ENCODE peak calls at places on chromosomes 12 and 14, in ten cellular contexts. One of them, this sample, is unnamed.

GRCh38 chr14:68530443-68530842 is 262.4 kb downstream of the ZFP36L1 start:
- DNase-seq in ovary: no peak
- DNase-seq in cardiac fibroblast: no peak
- DNase-seq in lower lobe of right lung: no peak
- DNase-seq in keratinocyte: no peak
- DNase-seq in adrenal gland: no peak
- DNase-seq in kidney epithelial cell: no peak
- DNase-seq in GM23338: no peak
- DNase-seq in lung: no peak
- DNase-seq in transverse colon: no peak
- DNase-seq in this sample: no peak

GRCh38 chr12:124278389-124279101 is 16.3 kb upstream of the RFLNA start:
- DNase-seq in kidney epithelial cell: no peak
- DNase-seq in ovary: no peak
- DNase-seq in lower lobe of right lung: no peak
- DNase-seq in adrenal gland: no peak
- DNase-seq in transverse colon: no peak
- DNase-seq in lung: no peak
- DNase-seq in cardiac fibroblast: no peak
- DNase-seq in GM23338: no peak
- DNase-seq in keratinocyte: no peak
- DNase-seq in this sample: no peak

GRCh38 chr12:49627752-49628360 is 4.5 kb downstream of the PRPF40B start:
- DNase-seq in lower lobe of right lung: no peak
- DNase-seq in ovary: no peak
- DNase-seq in adrenal gland: no peak
- DNase-seq in GM23338: no peak
- DNase-seq in cardiac fibroblast: peak
- DNase-seq in lung: no peak
- DNase-seq in transverse colon: no peak
- DNase-seq in keratinocyte: no peak
- DNase-seq in kidney epithelial cell: no peak
- DNase-seq in this sample: no peak

GRCh38 chr14:81669308-81669707 is 135.7 kb upstream of the SEL1L start:
- DNase-seq in cardiac fibroblast: no peak
- DNase-seq in GM23338: no peak
- DNase-seq in lower lobe of right lung: no peak
- DNase-seq in transverse colon: no peak
- DNase-seq in lung: no peak
- DNase-seq in ovary: no peak
- DNase-seq in adrenal gland: no peak
- DNase-seq in kidney epithelial cell: no peak
- DNase-seq in keratinocyte: no peak
- DNase-seq in this sample: no peak

GRCh38 chr12:29565727-29566126 is 68.2 kb upstream of the OVCH1 start:
- DNase-seq in keratinocyte: no peak
- DNase-seq in lower lobe of right lung: no peak
- DNase-seq in kidney epithelial cell: no peak
- DNase-seq in cardiac fibroblast: no peak
- DNase-seq in GM23338: no peak
- DNase-seq in adrenal gland: no peak
- DNase-seq in ovary: no peak
- DNase-seq in lung: no peak
- DNase-seq in transverse colon: no peak
- DNase-seq in this sample: no peak

GRCh38 chr12:5582541-5582940 is 150.6 kb downstream of the NTF3 start:
- DNase-seq in lung: no peak
- DNase-seq in lower lobe of right lung: no peak
- DNase-seq in ovary: no peak
- DNase-seq in transverse colon: no peak
- DNase-seq in GM23338: no peak
- DNase-seq in adrenal gland: no peak
- DNase-seq in cardiac fibroblast: no peak
- DNase-seq in kidney epithelial cell: no peak
- DNase-seq in keratinocyte: no peak
- DNase-seq in this sample: no peak

GRCh38 chr14:69153848-69154208 is 909 bp upstream of the DCAF5 start:
- DNase-seq in GM23338: peak
- DNase-seq in transverse colon: peak
- DNase-seq in lung: peak
- DNase-seq in ovary: peak
- DNase-seq in cardiac fibroblast: peak
- DNase-seq in kidney epithelial cell: no peak
- DNase-seq in keratinocyte: no peak
- DNase-seq in adrenal gland: peak
- DNase-seq in lower lobe of right lung: no peak
- DNase-seq in this sample: no peak

GRCh38 chr12:78442454-78442801 is 422.1 kb upstream of the SYT1 start:
- DNase-seq in keratinocyte: no peak
- DNase-seq in lung: no peak
- DNase-seq in GM23338: no peak
- DNase-seq in cardiac fibroblast: peak
- DNase-seq in transverse colon: no peak
- DNase-seq in adrenal gland: no peak
- DNase-seq in lower lobe of right lung: no peak
- DNase-seq in kidney epithelial cell: no peak
- DNase-seq in ovary: no peak
- DNase-seq in this sample: no peak

GRCh38 chr14:90510208-90510607 is 113.4 kb downstream of the CALM1 start:
- DNase-seq in keratinocyte: no peak
- DNase-seq in ovary: no peak
- DNase-seq in lung: peak
- DNase-seq in kidney epithelial cell: no peak
- DNase-seq in transverse colon: peak
- DNase-seq in GM23338: peak
- DNase-seq in cardiac fibroblast: no peak
- DNase-seq in lower lobe of right lung: peak
- DNase-seq in adrenal gland: no peak
- DNase-seq in this sample: no peak

GRCh38 chr12:48078901-48079300 is 27.0 kb downstream of the SENP1 start:
- DNase-seq in ovary: no peak
- DNase-seq in cardiac fibroblast: peak
- DNase-seq in keratinocyte: no peak
- DNase-seq in kidney epithelial cell: no peak
- DNase-seq in adrenal gland: no peak
- DNase-seq in transverse colon: no peak
- DNase-seq in GM23338: no peak
- DNase-seq in lower lobe of right lung: no peak
- DNase-seq in lung: no peak
- DNase-seq in this sample: no peak

GRCh38 chr14:22303589-22304195 is 285.3 kb downstream of the DAD1 start:
- DNase-seq in lung: no peak
- DNase-seq in adrenal gland: no peak
- DNase-seq in kidney epithelial cell: no peak
- DNase-seq in lower lobe of right lung: no peak
- DNase-seq in ovary: no peak
- DNase-seq in cardiac fibroblast: peak
- DNase-seq in keratinocyte: no peak
- DNase-seq in GM23338: peak
- DNase-seq in transverse colon: no peak
- DNase-seq in this sample: no peak

GRCh38 chr12:31316964-31317363 is 9.0 kb downstream of the SINHCAF start:
- DNase-seq in adrenal gland: no peak
- DNase-seq in GM23338: no peak
- DNase-seq in ovary: no peak
- DNase-seq in lung: no peak
- DNase-seq in lower lobe of right lung: no peak
- DNase-seq in keratinocyte: no peak
- DNase-seq in kidney epithelial cell: no peak
- DNase-seq in cardiac fibroblast: no peak
- DNase-seq in transverse colon: no peak
- DNase-seq in this sample: no peak
- H3K4me3 ChIP-seq in adrenal gland: no peak
- H3K4me3 ChIP-seq in GM23338: peak
- H3K4me3 ChIP-seq in ovary: peak
- H3K4me3 ChIP-seq in lung: no peak
- H3K4me3 ChIP-seq in lower lobe of right lung: peak
- H3K4me3 ChIP-seq in keratinocyte: peak
- H3K4me3 ChIP-seq in kidney epithelial cell: no peak
- H3K4me3 ChIP-seq in cardiac fibroblast: peak
- H3K4me3 ChIP-seq in transverse colon: no peak
- H3K4me3 ChIP-seq in this sample: peak

DNA sequence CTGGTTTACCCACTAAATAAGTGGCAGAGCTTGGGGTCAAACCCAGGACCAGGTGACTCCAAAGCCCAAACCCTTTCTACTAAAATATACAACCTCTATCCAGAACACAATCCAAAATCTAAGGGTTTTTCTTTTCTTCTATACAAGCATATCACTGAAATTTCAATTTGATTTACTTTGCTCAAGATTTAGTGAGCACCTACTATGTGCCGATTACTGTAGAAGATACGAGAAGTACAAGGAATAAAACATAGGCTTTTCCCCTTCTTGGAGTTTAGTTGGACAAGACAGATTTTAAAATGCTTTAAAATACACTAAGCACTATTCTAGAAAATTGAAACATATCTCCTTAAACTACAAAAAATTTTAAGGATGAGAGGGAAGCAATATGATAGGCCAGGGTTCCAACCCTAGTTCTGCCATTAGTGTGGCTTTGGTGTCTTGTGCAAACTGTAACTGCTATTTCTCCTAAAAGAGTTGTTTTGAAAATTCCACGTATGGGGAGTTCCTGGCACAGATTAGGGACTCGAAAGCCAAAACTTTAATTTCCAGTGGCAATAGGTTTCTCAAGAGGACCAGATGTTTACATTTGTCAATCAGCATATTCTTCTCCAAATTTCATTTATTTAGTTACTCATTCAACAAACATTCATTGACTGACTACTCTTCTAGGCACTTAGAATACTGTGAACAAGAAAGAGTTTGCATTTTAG is 2.6 kb downstream of the L3HYPDH start:
- DNase-seq in ovary: no peak
- DNase-seq in cardiac fibroblast: peak
- DNase-seq in adrenal gland: no peak
- DNase-seq in lower lobe of right lung: no peak
- DNase-seq in keratinocyte: no peak
- DNase-seq in lung: no peak
- DNase-seq in kidney epithelial cell: no peak
- DNase-seq in GM23338: no peak
- DNase-seq in transverse colon: no peak
- DNase-seq in this sample: no peak
- H3K4me3 ChIP-seq in ovary: no peak
- H3K4me3 ChIP-seq in cardiac fibroblast: peak
- H3K4me3 ChIP-seq in adrenal gland: no peak
- H3K4me3 ChIP-seq in lower lobe of right lung: peak
- H3K4me3 ChIP-seq in keratinocyte: peak
- H3K4me3 ChIP-seq in lung: no peak
- H3K4me3 ChIP-seq in kidney epithelial cell: peak
- H3K4me3 ChIP-seq in GM23338: peak
- H3K4me3 ChIP-seq in transverse colon: no peak
- H3K4me3 ChIP-seq in this sample: no peak

GRCh38 chr14:99275222-99275584 is 3.2 kb upstream of the BCL11B start:
- DNase-seq in cardiac fibroblast: no peak
- DNase-seq in transverse colon: no peak
- DNase-seq in ovary: no peak
- DNase-seq in keratinocyte: no peak
- DNase-seq in lower lobe of right lung: no peak
- DNase-seq in GM23338: no peak
- DNase-seq in lung: no peak
- DNase-seq in kidney epithelial cell: no peak
- DNase-seq in adrenal gland: no peak
- DNase-seq in this sample: no peak
- H3K4me3 ChIP-seq in cardiac fibroblast: no peak
- H3K4me3 ChIP-seq in transverse colon: no peak
- H3K4me3 ChIP-seq in ovary: no peak
- H3K4me3 ChIP-seq in keratinocyte: no peak
- H3K4me3 ChIP-seq in lower lobe of right lung: no peak
- H3K4me3 ChIP-seq in GM23338: peak
- H3K4me3 ChIP-seq in lung: no peak
- H3K4me3 ChIP-seq in kidney epithelial cell: no peak
- H3K4me3 ChIP-seq in adrenal gland: no peak
- H3K4me3 ChIP-seq in this sample: no peak

GRCh38 chr12:110545812-110546211 is 37.3 kb downstream of the PPTC7 start:
- DNase-seq in adrenal gland: no peak
- DNase-seq in lung: no peak
- DNase-seq in GM23338: no peak
- DNase-seq in cardiac fibroblast: no peak
- DNase-seq in keratinocyte: no peak
- DNase-seq in kidney epithelial cell: no peak
- DNase-seq in transverse colon: no peak
- DNase-seq in lower lobe of right lung: no peak
- DNase-seq in ovary: no peak
- DNase-seq in this sample: no peak
- H3K4me3 ChIP-seq in adrenal gland: no peak
- H3K4me3 ChIP-seq in lung: no peak
- H3K4me3 ChIP-seq in GM23338: no peak
- H3K4me3 ChIP-seq in cardiac fibroblast: no peak
- H3K4me3 ChIP-seq in keratinocyte: peak
- H3K4me3 ChIP-seq in kidney epithelial cell: no peak
- H3K4me3 ChIP-seq in transverse colon: no peak
- H3K4me3 ChIP-seq in lower lobe of right lung: no peak
- H3K4me3 ChIP-seq in ovary: no peak
- H3K4me3 ChIP-seq in this sample: no peak

GRCh38 chr12:54046809-54047159 is 6.9 kb upstream of the HOXC4 start:
- DNase-seq in kidney epithelial cell: no peak
- DNase-seq in cardiac fibroblast: no peak
- DNase-seq in GM23338: no peak
- DNase-seq in lung: no peak
- DNase-seq in adrenal gland: no peak
- DNase-seq in keratinocyte: no peak
- DNase-seq in lower lobe of right lung: no peak
- DNase-seq in ovary: peak
- DNase-seq in transverse colon: no peak
- DNase-seq in this sample: no peak

GRCh38 chr12:54048694-54049093 is 4.9 kb upstream of the HOXC4 start:
- DNase-seq in transverse colon: no peak
- DNase-seq in GM23338: no peak
- DNase-seq in keratinocyte: no peak
- DNase-seq in cardiac fibroblast: no peak
- DNase-seq in adrenal gland: no peak
- DNase-seq in lung: no peak
- DNase-seq in kidney epithelial cell: no peak
- DNase-seq in lower lobe of right lung: no peak
- DNase-seq in ovary: no peak
- DNase-seq in this sample: no peak

GRCh38 chr12:54045868-54046529 is 7.6 kb upstream of the HOXC4 start:
- DNase-seq in ovary: no peak
- DNase-seq in cardiac fibroblast: no peak
- DNase-seq in transverse colon: no peak
- DNase-seq in GM23338: no peak
- DNase-seq in lower lobe of right lung: no peak
- DNase-seq in lung: no peak
- DNase-seq in keratinocyte: no peak
- DNase-seq in adrenal gland: no peak
- DNase-seq in kidney epithelial cell: no peak
- DNase-seq in this sample: no peak

GRCh38 chr12:54047964-54048303 is 5.7 kb upstream of the HOXC4 start:
- DNase-seq in GM23338: no peak
- DNase-seq in lower lobe of right lung: no peak
- DNase-seq in keratinocyte: no peak
- DNase-seq in ovary: no peak
- DNase-seq in lung: no peak
- DNase-seq in transverse colon: no peak
- DNase-seq in kidney epithelial cell: no peak
- DNase-seq in cardiac fibroblast: no peak
- DNase-seq in adrenal gland: no peak
- DNase-seq in this sample: no peak

GRCh38 chr12:54047160-54047963 is 6.3 kb upstream of the HOXC4 start:
- DNase-seq in kidney epithelial cell: no peak
- DNase-seq in lung: no peak
- DNase-seq in keratinocyte: no peak
- DNase-seq in GM23338: no peak
- DNase-seq in cardiac fibroblast: no peak
- DNase-seq in lower lobe of right lung: no peak
- DNase-seq in transverse colon: no peak
- DNase-seq in adrenal gland: no peak
- DNase-seq in ovary: peak
- DNase-seq in this sample: no peak
- H3K4me3 ChIP-seq in kidney epithelial cell: no peak
- H3K4me3 ChIP-seq in lung: no peak
- H3K4me3 ChIP-seq in keratinocyte: no peak
- H3K4me3 ChIP-seq in GM23338: peak
- H3K4me3 ChIP-seq in cardiac fibroblast: no peak
- H3K4me3 ChIP-seq in lower lobe of right lung: no peak
- H3K4me3 ChIP-seq in transverse colon: no peak
- H3K4me3 ChIP-seq in adrenal gland: no peak
- H3K4me3 ChIP-seq in ovary: no peak
- H3K4me3 ChIP-seq in this sample: no peak